ENCODE peak calls at places on chromosomes 4 and X, in four cellular contexts. One of them, this sample, is unnamed.

GRCh38 chrX:15619053-15619772 is 18.5 kb upstream of the ACE2 start:
- DNase-seq in EL: peak; percentile 2
- DNase-seq in psoas muscle: no peak
- DNase-seq in central memory CD4-positive, alpha-beta T cell: no peak
- DNase-seq in this sample: peak; percentile 83

GRCh38 chr4:184163813-184164212 is 53.9 kb downstream of the ENPP6 start:
- DNase-seq in central memory CD4-positive, alpha-beta T cell: no peak
- DNase-seq in EL: peak; percentile 22
- DNase-seq in psoas muscle: no peak
- DNase-seq in this sample: peak; percentile 81

GRCh38 chr4:8639777-8640720 is 47.5 kb downstream of the CPZ start:
- DNase-seq in central memory CD4-positive, alpha-beta T cell: no peak
- DNase-seq in psoas muscle: no peak
- DNase-seq in EL: no peak
- DNase-seq in this sample: no peak

GRCh38 chr4:113467581-113467980 is 294.0 kb downstream of the CAMK2D start:
- DNase-seq in psoas muscle: no peak
- DNase-seq in central memory CD4-positive, alpha-beta T cell: no peak
- DNase-seq in EL: peak; percentile 71
- DNase-seq in this sample: no peak

GRCh38 chrX:146409528-146409927 is 400.0 kb upstream of the CXorf51B start:
- DNase-seq in psoas muscle: no peak
- DNase-seq in EL: no peak
- DNase-seq in central memory CD4-positive, alpha-beta T cell: no peak
- DNase-seq in this sample: no peak

GRCh38 chrX:49001521-49002090 is 458 bp downstream of the GRIPAP1 start:
- DNase-seq in central memory CD4-positive, alpha-beta T cell: peak; percentile 70
- DNase-seq in psoas muscle: no peak
- DNase-seq in EL: peak; percentile 53
- DNase-seq in this sample: peak; percentile 60

GRCh38 chr4:168797176-168797575 is 212.9 kb downstream of the CBR4 start:
- DNase-seq in EL: peak; percentile 86
- DNase-seq in psoas muscle: no peak
- DNase-seq in central memory CD4-positive, alpha-beta T cell: no peak
- DNase-seq in this sample: no peak

GRCh38 chr4:156390599-156391296 is 437.1 kb upstream of the CTSO start:
- DNase-seq in central memory CD4-positive, alpha-beta T cell: no peak
- DNase-seq in EL: no peak
- DNase-seq in psoas muscle: no peak
- DNase-seq in this sample: no peak

GRCh38 chrX:44157858-44158257 is 184.7 kb upstream of the NDP start:
- DNase-seq in psoas muscle: no peak
- DNase-seq in EL: no peak
- DNase-seq in central memory CD4-positive, alpha-beta T cell: no peak
- DNase-seq in this sample: no peak

GRCh38 chrX:47484885-47485284 is 1.9 kb upstream of the ZNF41 start:
- DNase-seq in EL: no peak
- DNase-seq in psoas muscle: no peak
- DNase-seq in central memory CD4-positive, alpha-beta T cell: no peak
- DNase-seq in this sample: no peak

GRCh38 chr4:76087007-76087769 is 12.7 kb downstream of the ART3 start:
- DNase-seq in psoas muscle: peak; percentile 25
- DNase-seq in EL: peak; percentile 60
- DNase-seq in central memory CD4-positive, alpha-beta T cell: no peak
- DNase-seq in this sample: peak; percentile 91

GRCh38 chr4:13284932-13285331 is 199.2 kb downstream of the RAB28 start:
- DNase-seq in central memory CD4-positive, alpha-beta T cell: no peak
- DNase-seq in EL: no peak
- DNase-seq in psoas muscle: no peak
- DNase-seq in this sample: no peak

GRCh38 chr4:89610236-89610635 is 226.7 kb downstream of the SNCA start:
- DNase-seq in psoas muscle: no peak
- DNase-seq in central memory CD4-positive, alpha-beta T cell: no peak
- DNase-seq in EL: no peak
- DNase-seq in this sample: peak; percentile 26

GRCh38 chr4:132065940-132066495 is 1083.1 kb upstream of the PCDH10 start:
- DNase-seq in EL: peak; percentile 0
- DNase-seq in central memory CD4-positive, alpha-beta T cell: no peak
- DNase-seq in psoas muscle: no peak
- DNase-seq in this sample: no peak

GRCh38 chrX:132737743-132738142 is 220.7 kb downstream of the HS6ST2 start:
- DNase-seq in central memory CD4-positive, alpha-beta T cell: peak; percentile 11
- DNase-seq in psoas muscle: no peak
- DNase-seq in EL: no peak
- DNase-seq in this sample: no peak

GRCh38 chr4:32840461-32841189 is 2120.5 kb downstream of the PCDH7 start:
- DNase-seq in psoas muscle: no peak
- DNase-seq in central memory CD4-positive, alpha-beta T cell: no peak
- DNase-seq in EL: no peak
- DNase-seq in this sample: no peak

GRCh38 chr4:176193898-176194297 is 1.5 kb downstream of the SPATA4 start:
- DNase-seq in central memory CD4-positive, alpha-beta T cell: no peak
- DNase-seq in psoas muscle: no peak
- DNase-seq in EL: peak; percentile 81
- DNase-seq in this sample: no peak

GRCh38 chrX:56751071-56751470 is 22.0 kb downstream of the NBDY start:
- DNase-seq in EL: peak; percentile 18
- DNase-seq in central memory CD4-positive, alpha-beta T cell: no peak
- DNase-seq in psoas muscle: no peak
- DNase-seq in this sample: no peak

GRCh38 chrX:154470914-154471568 is 8.0 kb downstream of the LAGE3 start:
- DNase-seq in central memory CD4-positive, alpha-beta T cell: no peak
- DNase-seq in EL: no peak
- DNase-seq in psoas muscle: no peak
- DNase-seq in this sample: no peak

GRCh38 chr4:168589154-168589553 is 92.3 kb downstream of the PALLD start:
- DNase-seq in EL: peak; percentile 81
- DNase-seq in psoas muscle: no peak
- DNase-seq in central memory CD4-positive, alpha-beta T cell: no peak
- DNase-seq in this sample: no peak

GRCh38 chr4:122785099-122785498 is 41.5 kb upstream of the FGF2 start:
- DNase-seq in EL: no peak
- DNase-seq in psoas muscle: no peak
- DNase-seq in central memory CD4-positive, alpha-beta T cell: no peak
- DNase-seq in this sample: no peak

This sample was measured in mesendoderm.